ENCODE peak calls at places on chromosomes 6 and 20, in nine cellular contexts. One of them, this sample, is unnamed.

GRCh38 chr6:89216411-89216810 is 747 bp downstream of the GABRR1 start:
- DNase-seq in stimulated activated CD4-positive, alpha-beta T cell treated with anti-CD3 and anti-CD28 coated beads, Interleukin-1b, Interleukin-23, amount 100 ng/mL, for 1 hour: no peak
- DNase-seq in CD4-positive, alpha-beta T cell: no peak
- DNase-seq in mesenchymal stem cell: no peak
- DNase-seq in T-helper 17 cell: no peak
- DNase-seq in DMS153: peak
- DNase-seq in AG09309: no peak
- DNase-seq in T-helper 2 cell: no peak
- DNase-seq in substantia nigra: no peak
- DNase-seq in this sample: no peak

GRCh38 chr6:108113557-108114519 is 39.3 kb upstream of the OSTM1 start:
- DNase-seq in mesenchymal stem cell: peak
- DNase-seq in T-helper 2 cell: no peak
- DNase-seq in DMS153: no peak
- DNase-seq in substantia nigra: no peak
- DNase-seq in AG09309: peak
- DNase-seq in T-helper 17 cell: no peak
- DNase-seq in stimulated activated CD4-positive, alpha-beta T cell treated with anti-CD3 and anti-CD28 coated beads, Interleukin-1b, Interleukin-23, amount 100 ng/mL, for 1 hour: no peak
- DNase-seq in CD4-positive, alpha-beta T cell: no peak
- DNase-seq in this sample: peak

GRCh38 chr6:139743629-139744028 is 369.2 kb upstream of the CITED2 start:
- DNase-seq in CD4-positive, alpha-beta T cell: no peak
- DNase-seq in T-helper 17 cell: no peak
- DNase-seq in T-helper 2 cell: no peak
- DNase-seq in mesenchymal stem cell: peak
- DNase-seq in substantia nigra: no peak
- DNase-seq in DMS153: no peak
- DNase-seq in stimulated activated CD4-positive, alpha-beta T cell treated with anti-CD3 and anti-CD28 coated beads, Interleukin-1b, Interleukin-23, amount 100 ng/mL, for 1 hour: no peak
- DNase-seq in AG09309: peak
- DNase-seq in this sample: no peak

GRCh38 chr20:50292324-50293243 is 102.0 kb downstream of the CEBPB start:
- DNase-seq in AG09309: peak
- DNase-seq in T-helper 17 cell: no peak
- DNase-seq in mesenchymal stem cell: peak
- DNase-seq in substantia nigra: peak
- DNase-seq in DMS153: peak
- DNase-seq in T-helper 2 cell: no peak
- DNase-seq in CD4-positive, alpha-beta T cell: no peak
- DNase-seq in stimulated activated CD4-positive, alpha-beta T cell treated with anti-CD3 and anti-CD28 coated beads, Interleukin-1b, Interleukin-23, amount 100 ng/mL, for 1 hour: no peak
- DNase-seq in this sample: no peak

GRCh38 chr20:43960231-43960630 is 45.6 kb downstream of the TOX2 start:
- DNase-seq in DMS153: no peak
- DNase-seq in substantia nigra: no peak
- DNase-seq in stimulated activated CD4-positive, alpha-beta T cell treated with anti-CD3 and anti-CD28 coated beads, Interleukin-1b, Interleukin-23, amount 100 ng/mL, for 1 hour: no peak
- DNase-seq in AG09309: no peak
- DNase-seq in T-helper 2 cell: no peak
- DNase-seq in T-helper 17 cell: no peak
- DNase-seq in mesenchymal stem cell: no peak
- DNase-seq in CD4-positive, alpha-beta T cell: no peak
- DNase-seq in this sample: no peak

GRCh38 chr20:46334423-46334978 is 26.2 kb upstream of the CDH22 start:
- DNase-seq in stimulated activated CD4-positive, alpha-beta T cell treated with anti-CD3 and anti-CD28 coated beads, Interleukin-1b, Interleukin-23, amount 100 ng/mL, for 1 hour: no peak
- DNase-seq in DMS153: no peak
- DNase-seq in AG09309: no peak
- DNase-seq in CD4-positive, alpha-beta T cell: no peak
- DNase-seq in T-helper 17 cell: no peak
- DNase-seq in substantia nigra: no peak
- DNase-seq in T-helper 2 cell: no peak
- DNase-seq in mesenchymal stem cell: no peak
- DNase-seq in this sample: no peak

GRCh38 chr6:30895343-30895742 is 11.0 kb downstream of the DDR1 start:
- DNase-seq in T-helper 2 cell: no peak
- DNase-seq in CD4-positive, alpha-beta T cell: no peak
- DNase-seq in substantia nigra: no peak
- DNase-seq in stimulated activated CD4-positive, alpha-beta T cell treated with anti-CD3 and anti-CD28 coated beads, Interleukin-1b, Interleukin-23, amount 100 ng/mL, for 1 hour: no peak
- DNase-seq in DMS153: no peak
- DNase-seq in mesenchymal stem cell: no peak
- DNase-seq in T-helper 17 cell: no peak
- DNase-seq in AG09309: no peak
- DNase-seq in this sample: no peak

GRCh38 chr6:128538763-128539162 is 18.4 kb upstream of the PTPRK start:
- DNase-seq in mesenchymal stem cell: no peak
- DNase-seq in T-helper 2 cell: no peak
- DNase-seq in substantia nigra: no peak
- DNase-seq in DMS153: no peak
- DNase-seq in T-helper 17 cell: no peak
- DNase-seq in CD4-positive, alpha-beta T cell: no peak
- DNase-seq in AG09309: no peak
- DNase-seq in stimulated activated CD4-positive, alpha-beta T cell treated with anti-CD3 and anti-CD28 coated beads, Interleukin-1b, Interleukin-23, amount 100 ng/mL, for 1 hour: no peak
- DNase-seq in this sample: no peak

GRCh38 chr20:18288748-18289705 is 700 bp downstream of the ZNF133 start:
- DNase-seq in substantia nigra: no peak
- DNase-seq in stimulated activated CD4-positive, alpha-beta T cell treated with anti-CD3 and anti-CD28 coated beads, Interleukin-1b, Interleukin-23, amount 100 ng/mL, for 1 hour: no peak
- DNase-seq in DMS153: no peak
- DNase-seq in AG09309: no peak
- DNase-seq in T-helper 17 cell: no peak
- DNase-seq in mesenchymal stem cell: peak
- DNase-seq in CD4-positive, alpha-beta T cell: no peak
- DNase-seq in T-helper 2 cell: no peak
- DNase-seq in this sample: no peak

GRCh38 chr6:42423244-42423643 is 28.5 kb downstream of the TRERF1 start:
- DNase-seq in substantia nigra: no peak
- DNase-seq in CD4-positive, alpha-beta T cell: no peak
- DNase-seq in T-helper 2 cell: peak
- DNase-seq in DMS153: no peak
- DNase-seq in mesenchymal stem cell: no peak
- DNase-seq in AG09309: no peak
- DNase-seq in T-helper 17 cell: no peak
- DNase-seq in stimulated activated CD4-positive, alpha-beta T cell treated with anti-CD3 and anti-CD28 coated beads, Interleukin-1b, Interleukin-23, amount 100 ng/mL, for 1 hour: no peak
- DNase-seq in this sample: no peak

GRCh38 chr6:127516676-127517273 is 2.4 kb downstream of the MTCL3 start:
- DNase-seq in T-helper 17 cell: peak
- DNase-seq in substantia nigra: no peak
- DNase-seq in mesenchymal stem cell: peak
- DNase-seq in CD4-positive, alpha-beta T cell: no peak
- DNase-seq in T-helper 2 cell: peak
- DNase-seq in DMS153: peak
- DNase-seq in AG09309: no peak
- DNase-seq in stimulated activated CD4-positive, alpha-beta T cell treated with anti-CD3 and anti-CD28 coated beads, Interleukin-1b, Interleukin-23, amount 100 ng/mL, for 1 hour: peak
- DNase-seq in this sample: peak

GRCh38 chr6:11833626-11834592 is 55.3 kb upstream of the ADTRP start:
- DNase-seq in T-helper 17 cell: no peak
- DNase-seq in AG09309: no peak
- DNase-seq in DMS153: no peak
- DNase-seq in CD4-positive, alpha-beta T cell: no peak
- DNase-seq in T-helper 2 cell: no peak
- DNase-seq in mesenchymal stem cell: no peak
- DNase-seq in stimulated activated CD4-positive, alpha-beta T cell treated with anti-CD3 and anti-CD28 coated beads, Interleukin-1b, Interleukin-23, amount 100 ng/mL, for 1 hour: no peak
- DNase-seq in substantia nigra: no peak
- DNase-seq in this sample: peak

GRCh38 chr6:10759312-10759839 is 11.8 kb downstream of the TMEM14B start:
- DNase-seq in DMS153: no peak
- DNase-seq in mesenchymal stem cell: peak
- DNase-seq in stimulated activated CD4-positive, alpha-beta T cell treated with anti-CD3 and anti-CD28 coated beads, Interleukin-1b, Interleukin-23, amount 100 ng/mL, for 1 hour: no peak
- DNase-seq in AG09309: peak
- DNase-seq in T-helper 2 cell: no peak
- DNase-seq in substantia nigra: no peak
- DNase-seq in CD4-positive, alpha-beta T cell: no peak
- DNase-seq in T-helper 17 cell: no peak
- DNase-seq in this sample: peak

GRCh38 chr6:24477070-24477469 is 12.3 kb downstream of the GPLD1 start:
- DNase-seq in T-helper 2 cell: no peak
- DNase-seq in mesenchymal stem cell: no peak
- DNase-seq in DMS153: no peak
- DNase-seq in substantia nigra: no peak
- DNase-seq in T-helper 17 cell: no peak
- DNase-seq in CD4-positive, alpha-beta T cell: no peak
- DNase-seq in AG09309: no peak
- DNase-seq in stimulated activated CD4-positive, alpha-beta T cell treated with anti-CD3 and anti-CD28 coated beads, Interleukin-1b, Interleukin-23, amount 100 ng/mL, for 1 hour: no peak
- DNase-seq in this sample: no peak

GRCh38 chr6:14092861-14093789 is 24.4 kb upstream of the CD83 start:
- DNase-seq in CD4-positive, alpha-beta T cell: no peak
- DNase-seq in mesenchymal stem cell: no peak
- DNase-seq in AG09309: no peak
- DNase-seq in substantia nigra: no peak
- DNase-seq in DMS153: no peak
- DNase-seq in T-helper 17 cell: no peak
- DNase-seq in stimulated activated CD4-positive, alpha-beta T cell treated with anti-CD3 and anti-CD28 coated beads, Interleukin-1b, Interleukin-23, amount 100 ng/mL, for 1 hour: no peak
- DNase-seq in T-helper 2 cell: no peak
- DNase-seq in this sample: no peak

GRCh38 chr20:5947276-5947675 is 3.1 kb downstream of the TRMT6 start:
- DNase-seq in DMS153: no peak
- DNase-seq in AG09309: no peak
- DNase-seq in substantia nigra: no peak
- DNase-seq in T-helper 17 cell: no peak
- DNase-seq in CD4-positive, alpha-beta T cell: no peak
- DNase-seq in stimulated activated CD4-positive, alpha-beta T cell treated with anti-CD3 and anti-CD28 coated beads, Interleukin-1b, Interleukin-23, amount 100 ng/mL, for 1 hour: no peak
- DNase-seq in mesenchymal stem cell: no peak
- DNase-seq in T-helper 2 cell: no peak
- DNase-seq in this sample: no peak

GRCh38 chr6:158706369-158706982 is 56.6 kb downstream of the SYTL3 start:
- DNase-seq in substantia nigra: no peak
- DNase-seq in stimulated activated CD4-positive, alpha-beta T cell treated with anti-CD3 and anti-CD28 coated beads, Interleukin-1b, Interleukin-23, amount 100 ng/mL, for 1 hour: no peak
- DNase-seq in mesenchymal stem cell: peak
- DNase-seq in CD4-positive, alpha-beta T cell: no peak
- DNase-seq in T-helper 17 cell: no peak
- DNase-seq in AG09309: no peak
- DNase-seq in DMS153: no peak
- DNase-seq in T-helper 2 cell: no peak
- DNase-seq in this sample: peak

GRCh38 chr20:64101731-64102621 is 5.4 kb downstream of the NPBWR2 start:
- DNase-seq in DMS153: no peak
- DNase-seq in mesenchymal stem cell: no peak
- DNase-seq in T-helper 2 cell: peak
- DNase-seq in T-helper 17 cell: peak
- DNase-seq in AG09309: no peak
- DNase-seq in stimulated activated CD4-positive, alpha-beta T cell treated with anti-CD3 and anti-CD28 coated beads, Interleukin-1b, Interleukin-23, amount 100 ng/mL, for 1 hour: peak
- DNase-seq in substantia nigra: no peak
- DNase-seq in CD4-positive, alpha-beta T cell: peak
- DNase-seq in this sample: peak

GRCh38 chr6:119627908-119628669 is 278.5 kb upstream of the MAN1A1 start:
- DNase-seq in CD4-positive, alpha-beta T cell: no peak
- DNase-seq in stimulated activated CD4-positive, alpha-beta T cell treated with anti-CD3 and anti-CD28 coated beads, Interleukin-1b, Interleukin-23, amount 100 ng/mL, for 1 hour: no peak
- DNase-seq in mesenchymal stem cell: peak
- DNase-seq in substantia nigra: no peak
- DNase-seq in T-helper 17 cell: no peak
- DNase-seq in T-helper 2 cell: no peak
- DNase-seq in AG09309: no peak
- DNase-seq in DMS153: no peak
- DNase-seq in this sample: no peak

GRCh38 chr6:52576392-52577021 is 353 bp downstream of the TRAM2 start:
- DNase-seq in stimulated activated CD4-positive, alpha-beta T cell treated with anti-CD3 and anti-CD28 coated beads, Interleukin-1b, Interleukin-23, amount 100 ng/mL, for 1 hour: peak
- DNase-seq in T-helper 17 cell: no peak
- DNase-seq in DMS153: peak
- DNase-seq in T-helper 2 cell: peak
- DNase-seq in CD4-positive, alpha-beta T cell: no peak
- DNase-seq in substantia nigra: no peak
- DNase-seq in mesenchymal stem cell: peak
- DNase-seq in AG09309: no peak
- DNase-seq in this sample: peak

GRCh38 chr6:170464524-170464979 is 88.6 kb downstream of the PSMB1 start:
- DNase-seq in stimulated activated CD4-positive, alpha-beta T cell treated with anti-CD3 and anti-CD28 coated beads, Interleukin-1b, Interleukin-23, amount 100 ng/mL, for 1 hour: no peak
- DNase-seq in T-helper 2 cell: no peak
- DNase-seq in CD4-positive, alpha-beta T cell: no peak
- DNase-seq in DMS153: no peak
- DNase-seq in substantia nigra: no peak
- DNase-seq in mesenchymal stem cell: no peak
- DNase-seq in T-helper 17 cell: no peak
- DNase-seq in AG09309: no peak
- DNase-seq in this sample: no peak

GRCh38 chr6:134287863-134288537 is 29.9 kb downstream of the SGK1 start:
- DNase-seq in substantia nigra: no peak
- DNase-seq in DMS153: no peak
- DNase-seq in stimulated activated CD4-positive, alpha-beta T cell treated with anti-CD3 and anti-CD28 coated beads, Interleukin-1b, Interleukin-23, amount 100 ng/mL, for 1 hour: no peak
- DNase-seq in CD4-positive, alpha-beta T cell: no peak
- DNase-seq in T-helper 17 cell: no peak
- DNase-seq in AG09309: no peak
- DNase-seq in T-helper 2 cell: no peak
- DNase-seq in mesenchymal stem cell: peak
- DNase-seq in this sample: peak

GRCh38 chr6:149166747-149167146 is 150.8 kb upstream of the TAB2 start:
- DNase-seq in T-helper 17 cell: no peak
- DNase-seq in stimulated activated CD4-positive, alpha-beta T cell treated with anti-CD3 and anti-CD28 coated beads, Interleukin-1b, Interleukin-23, amount 100 ng/mL, for 1 hour: no peak
- DNase-seq in CD4-positive, alpha-beta T cell: no peak
- DNase-seq in substantia nigra: no peak
- DNase-seq in AG09309: no peak
- DNase-seq in mesenchymal stem cell: no peak
- DNase-seq in T-helper 2 cell: no peak
- DNase-seq in DMS153: no peak
- DNase-seq in this sample: peak

GRCh38 chr6:156590482-156590881 is 186.7 kb upstream of the ARID1B start:
- DNase-seq in substantia nigra: no peak
- DNase-seq in T-helper 17 cell: no peak
- DNase-seq in AG09309: no peak
- DNase-seq in mesenchymal stem cell: no peak
- DNase-seq in CD4-positive, alpha-beta T cell: no peak
- DNase-seq in DMS153: no peak
- DNase-seq in T-helper 2 cell: no peak
- DNase-seq in stimulated activated CD4-positive, alpha-beta T cell treated with anti-CD3 and anti-CD28 coated beads, Interleukin-1b, Interleukin-23, amount 100 ng/mL, for 1 hour: no peak
- DNase-seq in this sample: no peak

GRCh38 chr6:52233975-52234823 is 10.1 kb downstream of the IL17F start:
- DNase-seq in mesenchymal stem cell: peak
- DNase-seq in AG09309: peak
- DNase-seq in T-helper 17 cell: no peak
- DNase-seq in substantia nigra: no peak
- DNase-seq in T-helper 2 cell: no peak
- DNase-seq in CD4-positive, alpha-beta T cell: no peak
- DNase-seq in DMS153: peak
- DNase-seq in stimulated activated CD4-positive, alpha-beta T cell treated with anti-CD3 and anti-CD28 coated beads, Interleukin-1b, Interleukin-23, amount 100 ng/mL, for 1 hour: no peak
- DNase-seq in this sample: peak

GRCh38 chr6:3617681-3618299 is 133.7 kb downstream of the PXDC1 start:
- DNase-seq in DMS153: no peak
- DNase-seq in mesenchymal stem cell: no peak
- DNase-seq in CD4-positive, alpha-beta T cell: no peak
- DNase-seq in substantia nigra: no peak
- DNase-seq in T-helper 17 cell: no peak
- DNase-seq in T-helper 2 cell: no peak
- DNase-seq in stimulated activated CD4-positive, alpha-beta T cell treated with anti-CD3 and anti-CD28 coated beads, Interleukin-1b, Interleukin-23, amount 100 ng/mL, for 1 hour: no peak
- DNase-seq in AG09309: no peak
- DNase-seq in this sample: no peak

GRCh38 chr6:159908940-159909339 is 18.2 kb downstream of the MAS1 start:
- DNase-seq in DMS153: no peak
- DNase-seq in stimulated activated CD4-positive, alpha-beta T cell treated with anti-CD3 and anti-CD28 coated beads, Interleukin-1b, Interleukin-23, amount 100 ng/mL, for 1 hour: no peak
- DNase-seq in T-helper 17 cell: no peak
- DNase-seq in CD4-positive, alpha-beta T cell: no peak
- DNase-seq in T-helper 2 cell: no peak
- DNase-seq in AG09309: no peak
- DNase-seq in substantia nigra: no peak
- DNase-seq in mesenchymal stem cell: no peak
- DNase-seq in this sample: no peak

GRCh38 chr20:45343867-45344721 is 4.1 kb downstream of the SDC4 start:
- DNase-seq in mesenchymal stem cell: peak
- DNase-seq in CD4-positive, alpha-beta T cell: no peak
- DNase-seq in DMS153: no peak
- DNase-seq in T-helper 2 cell: no peak
- DNase-seq in substantia nigra: no peak
- DNase-seq in AG09309: peak
- DNase-seq in stimulated activated CD4-positive, alpha-beta T cell treated with anti-CD3 and anti-CD28 coated beads, Interleukin-1b, Interleukin-23, amount 100 ng/mL, for 1 hour: no peak
- DNase-seq in T-helper 17 cell: no peak
- DNase-seq in this sample: peak

GRCh38 chr6:133610974-133611373 is 277.9 kb upstream of the TCF21 start:
- DNase-seq in AG09309: no peak
- DNase-seq in stimulated activated CD4-positive, alpha-beta T cell treated with anti-CD3 and anti-CD28 coated beads, Interleukin-1b, Interleukin-23, amount 100 ng/mL, for 1 hour: no peak
- DNase-seq in T-helper 17 cell: no peak
- DNase-seq in substantia nigra: no peak
- DNase-seq in CD4-positive, alpha-beta T cell: no peak
- DNase-seq in T-helper 2 cell: no peak
- DNase-seq in mesenchymal stem cell: no peak
- DNase-seq in DMS153: no peak
- DNase-seq in this sample: no peak

GRCh38 chr6:139490482-139490881 is 116.0 kb upstream of the CITED2 start:
- DNase-seq in T-helper 2 cell: no peak
- DNase-seq in stimulated activated CD4-positive, alpha-beta T cell treated with anti-CD3 and anti-CD28 coated beads, Interleukin-1b, Interleukin-23, amount 100 ng/mL, for 1 hour: no peak
- DNase-seq in CD4-positive, alpha-beta T cell: no peak
- DNase-seq in substantia nigra: no peak
- DNase-seq in T-helper 17 cell: no peak
- DNase-seq in DMS153: no peak
- DNase-seq in AG09309: no peak
- DNase-seq in mesenchymal stem cell: no peak
- DNase-seq in this sample: no peak

This sample was measured in A673.